ENCODE peak calls at places on chromosomes 4 and X, in nine cellular contexts. One of them, this sample, is unnamed.

GRCh38 chrX:34300871-34301270 is 168.8 kb upstream of the FAM47A start:
- DNase-seq in AG04450: peak; percentile 4
- DNase-seq in dorsolateral prefrontal cortex: no peak
- DNase-seq in osteoblast: peak; percentile 41
- DNase-seq in LNCaP clone FGC: peak; percentile 25
- DNase-seq in NB4: peak; percentile 73
- DNase-seq in choroid plexus epithelial cell: peak; percentile 72
- DNase-seq in fibroblast of lung: peak; percentile 76
- DNase-seq in HL-60: peak; percentile 41
- DNase-seq in this sample: peak; percentile 39

GRCh38 chr4:30714408-30715031 is 5.6 kb upstream of the PCDH7 start:
- DNase-seq in AG04450: no peak
- DNase-seq in dorsolateral prefrontal cortex: no peak
- DNase-seq in osteoblast: peak; percentile 78
- DNase-seq in LNCaP clone FGC: peak; percentile 1
- DNase-seq in NB4: peak; percentile 62
- DNase-seq in choroid plexus epithelial cell: peak; percentile 78
- DNase-seq in fibroblast of lung: peak; percentile 74
- DNase-seq in HL-60: no peak
- DNase-seq in this sample: peak; percentile 50

GRCh38 chrX:136754641-136755040 is 26.1 kb downstream of the ARHGEF6 start:
- DNase-seq in AG04450: no peak
- DNase-seq in dorsolateral prefrontal cortex: no peak
- DNase-seq in osteoblast: peak; percentile 27
- DNase-seq in LNCaP clone FGC: no peak
- DNase-seq in NB4: no peak
- DNase-seq in choroid plexus epithelial cell: no peak
- DNase-seq in fibroblast of lung: no peak
- DNase-seq in HL-60: no peak
- DNase-seq in this sample: no peak

GRCh38 chr4:42302348-42302747 is 94.9 kb upstream of the SHISA3 start:
- DNase-seq in AG04450: no peak
- DNase-seq in dorsolateral prefrontal cortex: peak; percentile 49
- DNase-seq in osteoblast: no peak
- DNase-seq in LNCaP clone FGC: no peak
- DNase-seq in NB4: peak; percentile 70
- DNase-seq in choroid plexus epithelial cell: peak; percentile 4
- DNase-seq in fibroblast of lung: peak; percentile 31
- DNase-seq in HL-60: no peak
- DNase-seq in this sample: peak; percentile 8

GRCh38 chr4:113012776-113013175 is 36.7 kb upstream of the ANK2 start:
- DNase-seq in AG04450: no peak
- DNase-seq in dorsolateral prefrontal cortex: no peak
- DNase-seq in osteoblast: no peak
- DNase-seq in LNCaP clone FGC: no peak
- DNase-seq in NB4: no peak
- DNase-seq in choroid plexus epithelial cell: peak; percentile 2
- DNase-seq in fibroblast of lung: no peak
- DNase-seq in HL-60: no peak
- DNase-seq in this sample: peak; percentile 19

GRCh38 chrX:135923353-135923752 is 29.8 kb downstream of the SAGE1 start:
- DNase-seq in AG04450: no peak
- DNase-seq in dorsolateral prefrontal cortex: no peak
- DNase-seq in osteoblast: no peak
- DNase-seq in LNCaP clone FGC: peak; percentile 3
- DNase-seq in NB4: no peak
- DNase-seq in choroid plexus epithelial cell: peak; percentile 2
- DNase-seq in fibroblast of lung: no peak
- DNase-seq in HL-60: no peak
- DNase-seq in this sample: no peak

GRCh38 chr4:76977731-76978350 is 28.3 kb downstream of the SEPTIN11 start:
- DNase-seq in AG04450: peak; percentile 50
- DNase-seq in dorsolateral prefrontal cortex: no peak
- DNase-seq in osteoblast: no peak
- DNase-seq in LNCaP clone FGC: no peak
- DNase-seq in NB4: no peak
- DNase-seq in choroid plexus epithelial cell: peak; percentile 84
- DNase-seq in fibroblast of lung: peak; percentile 74
- DNase-seq in HL-60: no peak
- DNase-seq in this sample: peak; percentile 76

GRCh38 chr4:176302283-176303275 is 17.2 kb upstream of the SPCS3 start:
- DNase-seq in AG04450: peak; percentile 61
- DNase-seq in dorsolateral prefrontal cortex: no peak
- DNase-seq in osteoblast: peak; percentile 89
- DNase-seq in LNCaP clone FGC: no peak
- DNase-seq in NB4: no peak
- DNase-seq in choroid plexus epithelial cell: peak; percentile 84
- DNase-seq in fibroblast of lung: peak; percentile 83
- DNase-seq in HL-60: no peak
- DNase-seq in this sample: peak; percentile 69

GRCh38 chr4:78293841-78294301 is 236.7 kb downstream of the FRAS1 start:
- DNase-seq in AG04450: peak; percentile 48
- DNase-seq in dorsolateral prefrontal cortex: no peak
- DNase-seq in osteoblast: no peak
- DNase-seq in LNCaP clone FGC: no peak
- DNase-seq in NB4: no peak
- DNase-seq in choroid plexus epithelial cell: peak; percentile 79
- DNase-seq in fibroblast of lung: peak; percentile 88
- DNase-seq in HL-60: no peak
- DNase-seq in this sample: peak; percentile 52

GRCh38 chrX:82998163-82998562 is 509.9 kb upstream of the POU3F4 start:
- DNase-seq in AG04450: no peak
- DNase-seq in dorsolateral prefrontal cortex: no peak
- DNase-seq in osteoblast: no peak
- DNase-seq in LNCaP clone FGC: no peak
- DNase-seq in NB4: no peak
- DNase-seq in choroid plexus epithelial cell: no peak
- DNase-seq in fibroblast of lung: no peak
- DNase-seq in HL-60: no peak
- DNase-seq in this sample: no peak

GRCh38 chr4:58138786-58139185 is 1028.6 kb upstream of the IGFBP7 start:
- DNase-seq in AG04450: no peak
- DNase-seq in dorsolateral prefrontal cortex: no peak
- DNase-seq in osteoblast: no peak
- DNase-seq in LNCaP clone FGC: no peak
- DNase-seq in NB4: no peak
- DNase-seq in choroid plexus epithelial cell: no peak
- DNase-seq in fibroblast of lung: no peak
- DNase-seq in HL-60: no peak
- DNase-seq in this sample: no peak

GRCh38 chrX:103376979-103377324 is 614 bp downstream of the BEX3 start:
- DNase-seq in AG04450: no peak
- DNase-seq in dorsolateral prefrontal cortex: no peak
- DNase-seq in osteoblast: no peak
- DNase-seq in LNCaP clone FGC: no peak
- DNase-seq in NB4: no peak
- DNase-seq in choroid plexus epithelial cell: peak; percentile 37
- DNase-seq in fibroblast of lung: peak; percentile 50
- DNase-seq in HL-60: no peak
- DNase-seq in this sample: no peak

GRCh38 chr4:10738826-10739489 is 54.4 kb upstream of the CLNK start:
- DNase-seq in AG04450: no peak
- DNase-seq in dorsolateral prefrontal cortex: no peak
- DNase-seq in osteoblast: no peak
- DNase-seq in LNCaP clone FGC: no peak
- DNase-seq in NB4: no peak
- DNase-seq in choroid plexus epithelial cell: peak; percentile 52
- DNase-seq in fibroblast of lung: no peak
- DNase-seq in HL-60: no peak
- DNase-seq in this sample: no peak

DNA sequence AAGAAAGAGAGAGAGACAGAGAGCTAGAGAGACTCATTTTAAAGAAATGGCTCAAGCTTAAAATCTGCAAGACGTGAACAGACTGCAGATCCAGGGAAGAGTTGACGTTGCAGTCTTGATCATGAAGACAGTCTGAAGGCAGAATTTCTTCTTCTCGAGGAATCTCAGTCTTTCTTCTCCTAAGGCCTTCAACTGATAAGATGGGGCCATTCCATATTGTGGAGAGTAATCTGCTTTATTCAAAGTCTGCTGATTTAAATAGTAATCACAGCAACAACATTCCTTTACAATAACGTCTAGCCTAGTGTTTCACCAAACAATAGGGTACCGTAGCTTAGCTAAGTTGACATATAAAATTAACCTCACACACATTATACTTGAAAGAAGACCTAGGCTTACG is 208.4 kb upstream of the ADAMTS3 start:
- DNase-seq in AG04450: no peak
- DNase-seq in dorsolateral prefrontal cortex: no peak
- DNase-seq in osteoblast: no peak
- DNase-seq in LNCaP clone FGC: no peak
- DNase-seq in NB4: no peak
- DNase-seq in choroid plexus epithelial cell: no peak
- DNase-seq in fibroblast of lung: no peak
- DNase-seq in HL-60: no peak
- DNase-seq in this sample: no peak
- H3K4me3 ChIP-seq in AG04450: no peak overlapping the region
- H3K4me3 ChIP-seq in dorsolateral prefrontal cortex: no peak overlapping the region
- H3K4me3 ChIP-seq in osteoblast: no peak overlapping the region
- H3K4me3 ChIP-seq in LNCaP clone FGC: no peak overlapping the region
- H3K4me3 ChIP-seq in NB4: no peak overlapping the region
- H3K4me3 ChIP-seq in choroid plexus epithelial cell: no peak overlapping the region
- H3K4me3 ChIP-seq in fibroblast of lung: no peak overlapping the region
- H3K4me3 ChIP-seq in HL-60: no peak overlapping the region
- H3K4me3 ChIP-seq in this sample: no peak overlapping the region

DNA sequence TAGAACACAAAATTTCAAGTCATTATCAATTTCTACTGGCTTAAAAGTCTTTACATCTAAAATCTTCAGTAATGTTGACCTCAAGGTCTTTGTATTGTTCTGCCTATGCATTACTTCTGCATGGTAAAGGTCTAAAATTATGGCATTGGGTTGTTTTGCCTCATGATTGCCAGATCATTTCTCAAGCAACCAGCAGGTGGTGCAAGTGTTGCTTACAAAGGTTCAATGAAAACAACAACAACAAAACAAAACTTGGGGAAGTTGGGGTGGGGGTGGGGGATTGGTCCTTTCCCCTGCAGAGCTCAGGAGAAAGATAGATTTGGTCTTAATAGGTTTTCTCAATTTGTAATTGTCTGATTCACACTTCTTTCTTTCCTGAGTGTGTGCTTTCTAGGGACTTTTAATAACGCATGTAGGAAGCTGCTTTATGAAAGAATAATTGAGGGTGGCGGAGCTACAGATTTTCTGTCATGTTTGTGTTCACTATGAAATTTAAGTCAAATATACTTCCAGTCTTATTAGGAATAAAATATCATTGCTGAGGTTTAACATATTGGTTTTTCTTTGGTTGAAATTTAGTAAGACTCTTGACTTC is 145.1 kb downstream of the COL4A5 start:
- DNase-seq in AG04450: no peak
- DNase-seq in dorsolateral prefrontal cortex: no peak
- DNase-seq in osteoblast: no peak
- DNase-seq in LNCaP clone FGC: no peak
- DNase-seq in NB4: peak; percentile 26
- DNase-seq in choroid plexus epithelial cell: peak; percentile 6
- DNase-seq in fibroblast of lung: no peak
- DNase-seq in HL-60: no peak
- DNase-seq in this sample: peak; percentile 9
- TF ChIP-seq CTCF in AG04450: peak; percentile 23
- TF ChIP-seq CTCF in dorsolateral prefrontal cortex: peak; percentile 56
- TF ChIP-seq CTCF in osteoblast: peak; percentile 25
- TF ChIP-seq CTCF in LNCaP clone FGC: peak; percentile 50
- TF ChIP-seq CTCF in NB4: peak; percentile 29
- TF ChIP-seq CTCF in choroid plexus epithelial cell: peak; percentile 41
- TF ChIP-seq CTCF in fibroblast of lung: peak; percentile 27
- TF ChIP-seq CTCF in HL-60: no peak
- TF ChIP-seq CTCF in this sample: peak; percentile 39

DNA sequence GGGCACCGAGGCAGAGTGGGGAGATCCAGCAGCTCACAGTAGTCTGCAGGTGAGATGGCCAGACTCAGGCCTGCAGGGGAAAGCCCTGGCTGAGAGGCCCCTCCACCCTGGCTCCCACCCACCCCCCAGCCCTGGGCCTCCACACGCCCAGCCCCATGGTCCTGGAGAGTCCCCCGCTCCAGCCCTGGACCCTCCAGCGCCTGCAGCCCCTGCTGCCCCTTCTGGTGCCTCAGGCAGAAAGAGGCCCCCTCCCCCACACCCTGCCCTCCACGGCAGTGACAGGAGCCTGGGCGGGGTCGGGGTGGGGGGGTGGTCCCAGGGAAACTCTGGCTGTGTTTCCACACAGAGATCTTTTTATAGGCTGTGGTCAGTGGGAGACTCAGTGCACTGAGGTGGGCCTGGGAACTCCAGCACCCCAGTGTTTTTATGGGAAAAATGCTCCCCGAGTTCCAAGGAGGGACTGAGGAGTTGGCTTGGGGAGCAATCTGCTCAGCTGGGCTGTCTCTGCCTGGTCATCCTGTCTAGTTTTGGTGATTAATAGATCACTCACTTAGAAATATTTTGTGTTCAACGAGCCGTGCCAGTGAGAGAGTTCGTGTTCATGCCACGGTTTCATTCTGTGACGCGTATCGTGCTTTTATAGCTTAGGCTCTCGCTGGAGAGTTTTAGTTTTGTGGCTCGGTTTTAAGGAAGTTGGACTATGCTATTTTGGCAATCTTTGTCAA is 53.1 kb upstream of the HGFAC start:
- DNase-seq in AG04450: peak; percentile 10
- DNase-seq in dorsolateral prefrontal cortex: no peak
- DNase-seq in osteoblast: peak; percentile 92
- DNase-seq in LNCaP clone FGC: no peak
- DNase-seq in NB4: peak; percentile 79
- DNase-seq in choroid plexus epithelial cell: peak; percentile 67
- DNase-seq in fibroblast of lung: peak; percentile 60
- DNase-seq in HL-60: no peak
- DNase-seq in this sample: peak; percentile 86
- H3K4me3 ChIP-seq in AG04450: peak overlapping the region; percentile 48
- H3K4me3 ChIP-seq in dorsolateral prefrontal cortex: peak overlapping the region; percentile 14
- H3K4me3 ChIP-seq in osteoblast: peak overlapping the region; percentile 71
- H3K4me3 ChIP-seq in LNCaP clone FGC: no peak overlapping the region
- H3K4me3 ChIP-seq in NB4: peak overlapping the region; percentile 42
- H3K4me3 ChIP-seq in choroid plexus epithelial cell: peak overlapping the region; percentile 53
- H3K4me3 ChIP-seq in fibroblast of lung: peak overlapping the region; percentile 22
- H3K4me3 ChIP-seq in HL-60: peak overlapping the region; percentile 1
- H3K4me3 ChIP-seq in this sample: peak overlapping the region; percentile 49

GRCh38 chr4:189124149-189124758 is 816.4 kb upstream of the FRG1 start:
- DNase-seq in AG04450: peak; percentile 46
- DNase-seq in dorsolateral prefrontal cortex: peak; percentile 50
- DNase-seq in osteoblast: peak; percentile 42
- DNase-seq in LNCaP clone FGC: no peak
- DNase-seq in NB4: peak; percentile 26
- DNase-seq in choroid plexus epithelial cell: peak; percentile 54
- DNase-seq in fibroblast of lung: peak; percentile 65
- DNase-seq in HL-60: no peak
- DNase-seq in this sample: peak; percentile 60
- TF ChIP-seq CTCF in AG04450: peak; percentile 86
- TF ChIP-seq CTCF in dorsolateral prefrontal cortex: peak; percentile 58
- TF ChIP-seq CTCF in osteoblast: peak; percentile 85
- TF ChIP-seq CTCF in LNCaP clone FGC: peak; percentile 85
- TF ChIP-seq CTCF in NB4: peak; percentile 57
- TF ChIP-seq CTCF in choroid plexus epithelial cell: peak; percentile 82
- TF ChIP-seq CTCF in fibroblast of lung: peak; percentile 81
- TF ChIP-seq CTCF in HL-60: peak; percentile 13
- TF ChIP-seq CTCF in this sample: peak; percentile 85

DNA sequence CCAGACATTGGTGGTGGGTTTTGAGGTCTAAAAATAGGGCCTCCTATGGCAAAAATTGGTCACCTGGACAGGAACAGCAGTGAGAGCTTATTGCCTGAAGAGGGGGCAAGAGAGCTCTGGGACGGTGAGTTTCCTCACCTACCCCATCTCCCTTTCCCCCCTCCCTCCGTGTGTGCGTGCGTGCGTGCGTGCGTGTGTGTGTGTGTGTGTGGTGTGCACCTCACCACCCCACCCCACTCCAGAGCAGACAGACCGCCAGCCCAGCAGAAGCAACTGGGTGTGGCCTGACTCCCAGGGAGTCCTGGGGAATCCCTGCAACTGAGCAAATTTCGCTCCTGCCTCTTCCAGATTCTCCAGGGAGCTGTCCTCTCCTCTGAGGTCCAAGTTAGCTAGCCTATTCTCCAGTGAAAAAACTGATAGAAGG is 44.7 kb downstream of the PRPS1 start:
- DNase-seq in AG04450: no peak
- DNase-seq in dorsolateral prefrontal cortex: peak; percentile 53
- DNase-seq in osteoblast: no peak
- DNase-seq in LNCaP clone FGC: no peak
- DNase-seq in NB4: peak; percentile 82
- DNase-seq in choroid plexus epithelial cell: peak; percentile 95
- DNase-seq in fibroblast of lung: peak; percentile 83
- DNase-seq in HL-60: no peak
- DNase-seq in this sample: peak; percentile 94
- H3K4me3 ChIP-seq in AG04450: no peak overlapping the region
- H3K4me3 ChIP-seq in dorsolateral prefrontal cortex: no peak overlapping the region
- H3K4me3 ChIP-seq in osteoblast: no peak overlapping the region
- H3K4me3 ChIP-seq in LNCaP clone FGC: no peak overlapping the region
- H3K4me3 ChIP-seq in NB4: peak overlapping the region; percentile 42
- H3K4me3 ChIP-seq in choroid plexus epithelial cell: no peak overlapping the region
- H3K4me3 ChIP-seq in fibroblast of lung: no peak overlapping the region
- H3K4me3 ChIP-seq in HL-60: no peak overlapping the region
- H3K4me3 ChIP-seq in this sample: no peak overlapping the region

This sample was measured in fibroblast of villous mesenchyme.